ENCODE peak calls at places on chromosomes 3 and 15, in four cellular contexts. J is stimulated activated naive CD4-positive, alpha-beta T cell; Y is SK-N-SH; I is substantia nigra. W is an unnamed sample.

GRCh38 chr3:100254168-100254777 is 6.5 kb upstream of the TBC1D23 start:
- DNase-seq in J (no peak), Y (peak; percentile 68), I (peak; percentile 49), W (peak; percentile 71)

GRCh38 chr3:48642605-48643004 is 7.3 kb upstream of the SLC26A6 start:
- DNase-seq in J (no peak), Y (no peak), I (no peak), W (no peak)

GRCh38 chr3:12139111-12139511 is 19.6 kb downstream of the TIMP4 start:
- DNase-seq in J (no peak), Y (peak; percentile 35), I (no peak), W (no peak)

GRCh38 chr3:138187296-138188012 is at the start of gene ARMC8:
- DNase-seq in J (no peak), Y (peak; percentile 85), I (peak; percentile 79), W (peak; percentile 60)

GRCh38 chr3:146283796-146284485 is 33.0 kb upstream of the PLSCR4 start:
- DNase-seq in J (no peak), Y (no peak), I (no peak), W (no peak)

GRCh38 chr3:112629425-112629824 is 11.5 kb downstream of the CCDC80 start:
- DNase-seq in J (no peak), Y (no peak), I (peak; percentile 12), W (peak; percentile 69)

GRCh38 chr15:99514306-99514705 is 51.5 kb upstream of the MEF2A start:
- DNase-seq in J (no peak), Y (no peak), I (no peak), W (no peak)

GRCh38 chr3:74883690-74884089 is 269.2 kb upstream of the CNTN3 start:
- DNase-seq in J (no peak), Y (peak; percentile 13), I (no peak), W (no peak)

GRCh38 chr3:119529883-119530282 is 29.5 kb downstream of the CD80 start:
- DNase-seq in J (no peak), Y (no peak), I (no peak), W (no peak)

GRCh38 chr3:36756272-36756671 is 8.1 kb downstream of the DCLK3 start:
- DNase-seq in J (no peak), Y (no peak), I (no peak), W (no peak)

GRCh38 chr15:81575436-81576123 is 201.6 kb upstream of the TMC3 start:
- DNase-seq in J (no peak), Y (no peak), I (no peak), W (peak; percentile 23)

GRCh38 chr15:84143753-84144314 is 91.7 kb upstream of the GOLGA6L4 start:
- DNase-seq in J (no peak), Y (no peak), I (no peak), W (no peak)

GRCh38 chr3:122415762-122416654 is at the start of gene WDR5B:
- DNase-seq in J (no peak), Y (peak; percentile 93), I (no peak), W (peak; percentile 97)

GRCh38 chr15:57217716-57218598 is 158.3 kb upstream of the CGNL1 start:
- DNase-seq in J (no peak), Y (no peak), I (no peak), W (no peak)

GRCh38 chr3:54988302-54989022 is 60.6 kb upstream of the LRTM1 start:
- DNase-seq in J (no peak), Y (no peak), I (no peak), W (no peak)

GRCh38 chr3:184016169-184016570 is 1.5 kb downstream of the ABCC5 start:
- DNase-seq in J (no peak), Y (no peak), I (no peak), W (no peak)

GRCh38 chr3:42654331-42655201 is 1.1 kb downstream of the ZBTB47 start:
- DNase-seq in J (no peak), Y (peak; percentile 92), I (peak; percentile 73), W (peak; percentile 47)

GRCh38 chr3:100334340-100335136 is at the start of gene NIT2:
- DNase-seq in J (peak; percentile 69), Y (peak; percentile 96), I (peak; percentile 83), W (peak; percentile 89)

GRCh38 chr3:72938471-72939265 is 50.8 kb downstream of the GXYLT2 start:
- DNase-seq in J (peak; percentile 67), Y (peak; percentile 74), I (no peak), W (peak; percentile 51)

GRCh38 chr3:32595318-32595717 is 24.7 kb upstream of the DYNC1LI1 start:
- DNase-seq in J (no peak), Y (no peak), I (no peak), W (no peak)

GRCh38 chr3:89699771-89700170 is 592.4 kb downstream of the EPHA3 start:
- DNase-seq in J (no peak), Y (no peak), I (no peak), W (no peak)

GRCh38 chr3:94564247-94564646 is 501.4 kb downstream of the NSUN3 start:
- DNase-seq in J (no peak), Y (no peak), I (no peak), W (no peak)

GRCh38 chr3:76024640-76025039 is 239.3 kb upstream of the ZNF717 start:
- DNase-seq in J (no peak), Y (peak; percentile 10), I (no peak), W (no peak)

GRCh38 chr3:49358884-49359225 is 702 bp upstream of the GPX1 start:
- DNase-seq in J (no peak), Y (no peak), I (no peak), W (no peak)

GRCh38 chr15:50687302-50687902 is 805 bp upstream of the TRPM7 start:
- DNase-seq in J (no peak), Y (no peak), I (no peak), W (no peak)

GRCh38 chr15:28246605-28247004 is 75.4 kb downstream of the HERC2 start:
- DNase-seq in J (no peak), Y (no peak), I (no peak), W (no peak)

GRCh38 chr3:116579843-116580242 is 129.7 kb upstream of the TUSC7 start:
- DNase-seq in J (no peak), Y (no peak), I (no peak), W (peak; percentile 23)

GRCh38 chr3:139281512-139282196 is 62.2 kb upstream of the MRPS22 start:
- DNase-seq in J (no peak), Y (peak; percentile 53), I (peak; percentile 51), W (peak; percentile 35)

GRCh38 chr3:196537319-196537984 is 22.3 kb upstream of the SMCO1 start:
- DNase-seq in J (peak; percentile 47), Y (peak; percentile 56), I (peak; percentile 6), W (peak; percentile 40)

GRCh38 chr15:40054056-40054745 is 15.2 kb upstream of the SRP14 start:
- DNase-seq in J (no peak), Y (no peak), I (no peak), W (no peak)

GRCh38 chr3:14523792-14524191 is 16.4 kb downstream of the GRIP2 start:
- DNase-seq in J (no peak), Y (no peak), I (no peak), W (no peak)

GRCh38 chr3:57382933-57383332 is 90.4 kb upstream of the ASB14 start:
- DNase-seq in J (no peak), Y (no peak), I (no peak), W (no peak)

GRCh38 chr3:186088335-186088734 is 20.6 kb downstream of the ETV5 start:
- DNase-seq in J (no peak), Y (no peak), I (no peak), W (no peak)